ENCODE peak calls at places on chromosomes 11 and 22, in four cellular contexts. H, T, R and G are unnamed samples.

GRCh38 chr11:99988105-99988907 is 698.8 kb upstream of the ARHGAP42 start:
- DNase-seq in R (peak), H (no peak), T (no peak), G (no peak)

GRCh38 chr11:13261600-13262061 is 16.0 kb upstream of the BMAL1 start:
- DNase-seq in R (peak), T (peak), H (no peak), G (peak)

GRCh38 chr11:129280027-129280811 is 88.1 kb upstream of the ARHGAP32 start:
- DNase-seq in R (peak), H (peak), T (peak), G (peak)

GRCh38 chr11:69000391-69000790 is 12.7 kb downstream of the MRGPRF start:
- DNase-seq in T (no peak), R (no peak), H (no peak), G (no peak)

GRCh38 chr22:35480627-35481565 is 59.7 kb upstream of the RASD2 start:
- DNase-seq in H (peak), R (peak), T (no peak), G (no peak)

GRCh38 chr11:47376183-47376542 is 2.2 kb downstream of the SPI1 start:
- DNase-seq in T (no peak), R (no peak), H (no peak), G (no peak)

GRCh38 chr11:64233913-64234839 is at the start of gene VEGFB:
- DNase-seq in R (no peak), H (peak), T (peak), G (peak)

GRCh38 chr22:19722175-19722914 is 994 bp upstream of the GP1BB start:
- DNase-seq in R (no peak), H (no peak), T (no peak), G (no peak)

GRCh38 chr22:49364398-49364797 is 463.3 kb downstream of the BRD1 start:
- DNase-seq in T (no peak), H (no peak), R (no peak), G (no peak)

GRCh38 chr22:38049812-38050619 is 7.2 kb upstream of the PICK1 start:
- DNase-seq in T (no peak), R (no peak), H (no peak), G (no peak)

GRCh38 chr11:105769627-105770026 is 159.8 kb downstream of the GRIA4 start:
- DNase-seq in H (no peak), R (no peak), T (no peak), G (no peak)

GRCh38 chr22:39353346-39353745 is 3.6 kb downstream of the SYNGR1 start:
- DNase-seq in R (no peak), T (no peak), H (no peak), G (peak)